ENCODE peak calls at places on chromosomes 6 and 20, in six cellular contexts. M is A549, W is DND-41, J is pancreas, E is H1, H is K562. S is an unnamed sample. For H3K9me3, the result is how much of the 10 kb centered on the place peaks cover.

GRCh38 chr6:41437604-41438003 is 102.2 kb downstream of the NCR2 start:
- DNase-seq in W (no peak), E (no peak), J (no peak), H (no peak), M (no peak), S (no peak)

GRCh38 chr20:235891-236290 is 8.8 kb downstream of the DEFB129 start:
- DNase-seq in W (no peak), J (no peak), H (no peak), M (no peak), E (no peak), S (no peak)

GRCh38 chr20:58713801-58714339 is 21.3 kb downstream of the NPEPL1 start:
- DNase-seq in H (no peak), J (peak), W (peak), E (no peak), M (no peak), S (no peak)

GRCh38 chr6:47709160-47709559 is 10.8 kb downstream of the ADGRF4 start:
- DNase-seq in W (no peak), M (no peak), E (no peak), H (no peak), J (no peak), S (no peak)

GRCh38 chr6:144138542-144138941 is 11.8 kb upstream of the STX11 start:
- DNase-seq in J (no peak), H (no peak), E (no peak), W (no peak), M (no peak), S (no peak)

GRCh38 chr6:27825025-27825823 is 87.0 kb downstream of the OR2B2 start:
- DNase-seq in E (no peak), W (no peak), H (no peak), J (no peak), M (no peak), S (no peak)

GRCh38 chr20:33305591-33306057 is 22.6 kb downstream of the BPIFB1 start:
- DNase-seq in J (no peak), M (no peak), H (no peak), E (no peak), W (no peak), S (peak)

GRCh38 chr6:144758602-144759001 is 473.5 kb downstream of the UTRN start:
- DNase-seq in M (no peak), H (no peak), E (no peak), W (no peak), J (no peak), S (peak)

GRCh38 chr6:113829702-113830058 is 27.5 kb upstream of the MARCKS start:
- DNase-seq in M (no peak), H (no peak), E (no peak), J (no peak), W (no peak), S (no peak)

GRCh38 chr20:58310291-58310782 is 822 bp downstream of the RAB22A start:
- DNase-seq in M (peak), J (no peak), H (no peak), E (no peak), W (no peak), S (no peak)

GRCh38 chr6:44301782-44302564 is 11.2 kb downstream of the AARS2 start:
- DNase-seq in E (no peak), J (no peak), H (no peak), M (no peak), W (no peak), S (no peak)

GRCh38 chr6:19866900-19867627 is 29.9 kb downstream of the ID4 start:
- DNase-seq in J (no peak), E (no peak), W (no peak), M (no peak), H (no peak), S (peak)

GRCh38 chr20:61115627-61116026 is 136.4 kb upstream of the CDH4 start:
- DNase-seq in E (no peak), W (no peak), H (no peak), J (no peak), M (no peak), S (no peak)

GRCh38 chr20:51318058-51318960 is 224.2 kb downstream of the NFATC2 start:
- DNase-seq in H (peak), W (peak), J (no peak), M (peak), E (peak), S (peak)

GRCh38 chr6:154792761-154793160 is 59.5 kb downstream of the SCAF8 start:
- DNase-seq in J (no peak), E (no peak), W (no peak), M (no peak), H (no peak), S (no peak)

GRCh38 chr6:70149209-70149788 is 153.6 kb downstream of the COL9A1 start:
- DNase-seq in W (no peak), E (no peak), M (no peak), J (no peak), H (no peak), S (no peak)
- H3K9me3 ChIP-seq in W (under half), E (under half), M (under half), J (under half), H (under half), S (under half)

GRCh38 chr6:88165087-88165876 is 865 bp downstream of the CNR1 start:
- DNase-seq in E (no peak), J (no peak), H (no peak), M (no peak), W (no peak), S (no peak)
- H3K4me3 ChIP-seq in E (peak), J (peak), H (no peak), M (peak), W (no peak), S (peak)

GRCh38 chr6:165439928-165440554 is 130.6 kb upstream of the C6orf118 start:
- DNase-seq in J (no peak), W (no peak), H (no peak), M (peak), E (no peak), S (peak)
- TF ChIP-seq CTCF in J (peak), W (peak), H (no peak), M (peak), E (peak), S (peak)

GRCh38 chr20:31473331-31474096 is 1.4 kb downstream of the DEFB124 start:
- DNase-seq in M (no peak), J (no peak), W (no peak), E (no peak), H (no peak), S (no peak)
- H3K9me3 ChIP-seq in M (under half), J (under half), W (under half), E (half or more), H (under half), S (under half)

GRCh38 chr20:10919549-10920140 is 245.8 kb upstream of the JAG1 start:
- DNase-seq in H (no peak), W (no peak), E (no peak), M (no peak), J (no peak), S (no peak)
- H3K4me3 ChIP-seq in H (no peak), W (no peak), E (no peak), M (no peak), J (no peak), S (no peak)

GRCh38 chr20:56626367-56627121 is 2.6 kb upstream of the TFAP2C start:
- DNase-seq in E (peak), H (peak), J (no peak), M (peak), W (no peak), S (peak)
- TF ChIP-seq CTCF in E (peak), H (peak), J (no peak), M (peak), W (peak), S (peak)

GRCh38 chr6:87661503-87661902 is 40.5 kb downstream of the AKIRIN2 start:
- DNase-seq in H (no peak), M (no peak), J (no peak), E (no peak), W (no peak), S (peak)
- H3K9me3 ChIP-seq in H (under half), M (under half), J (under half), E (under half), W (under half), S (under half)

DNA sequence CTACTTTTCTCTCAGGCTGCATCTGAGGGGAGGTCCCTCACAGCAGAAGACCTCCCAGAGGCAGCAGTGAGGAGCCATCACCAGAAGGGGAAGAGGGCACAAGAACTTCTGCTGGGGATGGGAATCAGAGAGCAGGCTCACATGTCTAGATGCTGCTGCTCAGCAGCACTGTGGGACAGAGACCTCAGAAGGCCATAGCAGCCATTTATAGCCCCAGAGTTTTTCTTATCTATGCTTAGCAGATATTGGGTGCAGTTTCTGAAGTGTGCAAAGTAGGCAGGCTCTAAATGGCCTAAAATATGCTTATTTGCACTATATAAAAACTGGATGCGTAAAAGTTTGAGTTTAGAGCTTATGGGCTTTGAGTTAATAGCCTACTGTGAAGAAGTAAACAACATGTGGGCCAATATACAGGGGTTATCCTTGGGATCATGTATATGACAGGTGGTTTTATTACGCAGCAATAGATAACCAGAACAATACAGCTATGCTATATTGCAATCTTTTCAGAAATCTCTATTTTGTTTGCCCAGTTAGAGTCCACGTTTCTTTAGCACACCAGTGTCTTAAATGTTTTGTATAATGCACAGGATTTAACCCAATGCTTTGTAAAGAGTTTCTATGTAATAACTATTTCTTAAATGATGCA is 60.2 kb upstream of the TMEM244 start:
- DNase-seq in H (peak), M (no peak), W (no peak), J (no peak), E (no peak), S (no peak)
- H3K4me3 ChIP-seq in H (no peak), M (no peak), W (no peak), J (no peak), E (no peak), S (no peak)

DNA sequence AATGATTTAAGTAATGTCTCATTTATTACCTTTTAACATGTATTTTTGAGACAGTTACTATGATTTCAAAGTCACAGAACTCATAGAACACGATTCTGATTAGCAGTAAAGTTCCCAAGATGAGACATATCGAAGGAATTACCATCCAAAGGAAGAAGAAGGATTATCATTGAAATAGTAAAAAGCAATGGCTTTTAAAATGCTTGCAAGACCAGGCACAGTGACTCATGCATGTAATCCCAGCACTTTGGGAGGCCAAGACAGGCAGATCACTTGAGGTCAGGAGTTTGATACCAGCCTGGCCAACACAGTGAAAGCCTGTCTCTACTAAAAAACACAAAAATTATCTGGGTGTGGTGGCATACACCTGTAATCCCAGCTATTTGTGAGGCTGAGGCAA is 219.1 kb downstream of the KHDC1L start:
- DNase-seq in W (no peak), J (no peak), M (no peak), H (no peak), E (no peak), S (no peak)
- TF ChIP-seq CTCF in W (no peak), J (no peak), M (no peak), H (no peak), E (no peak), S (no peak)

DNA sequence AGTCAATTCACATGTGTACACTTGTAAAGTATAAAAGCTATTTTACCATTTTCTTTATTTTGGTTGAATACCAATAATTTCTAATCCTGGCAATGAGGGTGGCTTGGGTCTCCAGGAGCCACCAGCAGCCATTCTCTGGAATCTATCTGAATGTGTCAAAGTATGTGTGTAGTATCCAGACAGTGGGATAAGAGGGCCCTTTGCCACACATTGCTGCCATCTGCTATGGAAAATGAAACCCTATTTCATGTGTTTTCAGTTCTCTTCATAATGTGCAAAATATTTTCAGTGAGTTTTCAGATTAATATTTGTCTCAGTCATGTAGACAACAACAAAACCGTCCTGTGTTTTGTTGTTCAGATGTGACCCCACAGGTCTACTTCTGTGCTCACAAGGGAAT is 46.3 kb downstream of the CDYL start:
- DNase-seq in E (no peak), M (no peak), H (no peak), J (no peak), W (no peak), S (no peak)
- H3K9me3 ChIP-seq in E (under half), M (under half), H (under half), J (under half), W (under half), S (under half)